ENCODE peak calls at places on chromosomes 4 and X, in four cellular contexts. One of them, this sample, is unnamed.

GRCh38 chr4:140876597-140877364 is 120.6 kb upstream of the TBC1D9 start:
- DNase-seq in breast epithelium: no peak
- DNase-seq in IMR-90: peak
- DNase-seq in A549: no peak
- DNase-seq in this sample: no peak

GRCh38 chrX:13493659-13494058 is 75.7 kb upstream of the EGFL6 start:
- DNase-seq in breast epithelium: no peak
- DNase-seq in IMR-90: no peak
- DNase-seq in A549: no peak
- DNase-seq in this sample: no peak

GRCh38 chr4:19368800-19369199 is 882.9 kb upstream of the SLIT2 start:
- DNase-seq in breast epithelium: no peak
- DNase-seq in IMR-90: no peak
- DNase-seq in A549: no peak
- DNase-seq in this sample: no peak

GRCh38 chr4:185570727-185571126 is 35.4 kb upstream of the PDLIM3 start:
- DNase-seq in A549: no peak
- DNase-seq in breast epithelium: no peak
- DNase-seq in IMR-90: no peak
- DNase-seq in this sample: no peak

GRCh38 chr4:11471613-11472012 is 42.9 kb upstream of the HS3ST1 start:
- DNase-seq in breast epithelium: no peak
- DNase-seq in A549: no peak
- DNase-seq in IMR-90: no peak
- DNase-seq in this sample: peak

GRCh38 chrX:68490644-68491043 is 8.2 kb upstream of the YIPF6 start:
- DNase-seq in IMR-90: peak
- DNase-seq in A549: peak
- DNase-seq in breast epithelium: no peak
- DNase-seq in this sample: no peak

GRCh38 chr4:125316781-125317525 is 2.2 kb downstream of the FAT4 start:
- DNase-seq in IMR-90: peak
- DNase-seq in A549: peak
- DNase-seq in breast epithelium: no peak
- DNase-seq in this sample: no peak

GRCh38 chr4:925771-926500 is 6.2 kb downstream of the GAK start:
- DNase-seq in A549: no peak
- DNase-seq in breast epithelium: no peak
- DNase-seq in IMR-90: no peak
- DNase-seq in this sample: no peak

GRCh38 chr4:48258845-48259397 is 10.7 kb downstream of the TEC start:
- DNase-seq in A549: no peak
- DNase-seq in IMR-90: no peak
- DNase-seq in breast epithelium: no peak
- DNase-seq in this sample: no peak

GRCh38 chr4:56531149-56531770 is 25.7 kb downstream of the ARL9 start:
- DNase-seq in breast epithelium: no peak
- DNase-seq in IMR-90: no peak
- DNase-seq in A549: no peak
- DNase-seq in this sample: no peak

GRCh38 chrX:131854586-131854985 is 168.5 kb upstream of the STK26 start:
- DNase-seq in A549: peak
- DNase-seq in IMR-90: no peak
- DNase-seq in breast epithelium: no peak
- DNase-seq in this sample: no peak

GRCh38 chr4:3825530-3825929 is 59.3 kb downstream of the ADRA2C start:
- DNase-seq in IMR-90: no peak
- DNase-seq in breast epithelium: no peak
- DNase-seq in A549: no peak
- DNase-seq in this sample: no peak

GRCh38 chrX:106932960-106933537 is 12.8 kb downstream of the CLDN2 start:
- DNase-seq in A549: peak
- DNase-seq in breast epithelium: no peak
- DNase-seq in IMR-90: peak
- DNase-seq in this sample: no peak

GRCh38 chr4:10354225-10354624 is 103.0 kb downstream of the ZNF518B start:
- DNase-seq in IMR-90: no peak
- DNase-seq in A549: no peak
- DNase-seq in breast epithelium: no peak
- DNase-seq in this sample: no peak

GRCh38 chr4:128525387-128525786 is 237.8 kb upstream of the PGRMC2 start:
- DNase-seq in breast epithelium: no peak
- DNase-seq in IMR-90: peak
- DNase-seq in A549: no peak
- DNase-seq in this sample: no peak

DNA sequence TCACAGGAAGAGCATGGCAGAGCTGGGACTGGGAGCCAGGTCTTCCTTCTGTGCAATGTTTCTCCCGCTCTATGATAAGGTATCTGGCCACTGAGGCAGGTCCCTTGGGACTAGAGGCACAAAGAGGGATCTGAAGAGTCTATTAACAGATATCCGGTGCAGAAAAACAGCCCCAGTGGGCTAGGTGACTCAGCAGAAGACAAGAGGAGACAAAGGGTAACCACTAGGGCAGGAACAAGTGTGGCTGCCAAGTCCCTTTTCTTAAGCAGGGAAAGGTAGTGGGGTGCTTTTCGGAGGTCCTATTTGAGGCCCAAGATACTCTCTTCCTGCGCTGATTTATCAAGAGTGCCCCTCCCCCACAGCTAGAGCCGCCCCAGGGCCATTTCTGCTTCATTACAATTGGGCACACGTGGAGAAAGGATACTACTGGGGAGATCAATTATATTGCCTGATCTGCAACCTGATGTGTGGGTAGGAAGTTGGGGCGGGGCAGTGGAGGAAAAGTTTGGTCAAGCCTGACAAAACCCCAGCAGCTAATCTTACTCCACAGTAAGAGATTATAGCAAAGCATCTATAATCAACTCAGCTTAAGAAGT is at the start of gene DGAT2L6:
- DNase-seq in breast epithelium: no peak
- DNase-seq in IMR-90: no peak
- DNase-seq in A549: no peak
- DNase-seq in this sample: no peak
- TF ChIP-seq POLR2A in breast epithelium: no peak
- TF ChIP-seq POLR2A in IMR-90: no peak
- TF ChIP-seq POLR2A in A549: no peak
- TF ChIP-seq POLR2A in this sample: no peak

GRCh38 chr4:46270986-46271596 is 118.8 kb downstream of the GABRA2 start:
- DNase-seq in IMR-90: peak
- DNase-seq in breast epithelium: no peak
- DNase-seq in A549: peak
- DNase-seq in this sample: no peak

GRCh38 chr4:46277165-46277951 is 112.6 kb downstream of the GABRA2 start:
- DNase-seq in A549: no peak
- DNase-seq in breast epithelium: no peak
- DNase-seq in IMR-90: no peak
- DNase-seq in this sample: peak

GRCh38 chr4:46274717-46275116 is 115.2 kb downstream of the GABRA2 start:
- DNase-seq in A549: no peak
- DNase-seq in IMR-90: no peak
- DNase-seq in breast epithelium: no peak
- DNase-seq in this sample: no peak
- H3K27ac ChIP-seq in A549: no peak
- H3K27ac ChIP-seq in IMR-90: no peak
- H3K27ac ChIP-seq in breast epithelium: no peak
- H3K27ac ChIP-seq in this sample: no peak

DNA sequence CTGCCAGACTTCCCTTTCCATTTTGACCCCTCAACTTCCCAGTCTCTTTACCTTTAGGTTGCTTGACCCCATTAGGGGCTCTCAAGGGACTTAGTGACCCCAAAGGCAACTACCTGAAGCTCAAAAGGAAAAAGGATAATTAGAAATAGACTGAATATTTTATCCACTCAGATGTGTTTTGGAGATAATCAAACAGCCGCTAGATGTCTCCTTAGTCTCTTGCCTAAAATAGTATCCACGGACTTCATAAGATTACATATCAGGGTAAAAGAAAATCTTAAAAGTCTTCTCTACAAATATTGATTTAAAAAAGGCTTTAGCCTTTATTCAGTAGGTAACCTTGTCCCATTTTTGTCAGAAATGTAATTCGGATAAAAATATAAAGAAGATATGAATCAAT is 21.0 kb upstream of the RHOXF2 start:
- DNase-seq in IMR-90: no peak
- DNase-seq in A549: no peak
- DNase-seq in breast epithelium: no peak
- DNase-seq in this sample: no peak
- TF ChIP-seq CTCF in IMR-90: peak
- TF ChIP-seq CTCF in A549: peak
- TF ChIP-seq CTCF in breast epithelium: no peak
- TF ChIP-seq CTCF in this sample: no peak

DNA sequence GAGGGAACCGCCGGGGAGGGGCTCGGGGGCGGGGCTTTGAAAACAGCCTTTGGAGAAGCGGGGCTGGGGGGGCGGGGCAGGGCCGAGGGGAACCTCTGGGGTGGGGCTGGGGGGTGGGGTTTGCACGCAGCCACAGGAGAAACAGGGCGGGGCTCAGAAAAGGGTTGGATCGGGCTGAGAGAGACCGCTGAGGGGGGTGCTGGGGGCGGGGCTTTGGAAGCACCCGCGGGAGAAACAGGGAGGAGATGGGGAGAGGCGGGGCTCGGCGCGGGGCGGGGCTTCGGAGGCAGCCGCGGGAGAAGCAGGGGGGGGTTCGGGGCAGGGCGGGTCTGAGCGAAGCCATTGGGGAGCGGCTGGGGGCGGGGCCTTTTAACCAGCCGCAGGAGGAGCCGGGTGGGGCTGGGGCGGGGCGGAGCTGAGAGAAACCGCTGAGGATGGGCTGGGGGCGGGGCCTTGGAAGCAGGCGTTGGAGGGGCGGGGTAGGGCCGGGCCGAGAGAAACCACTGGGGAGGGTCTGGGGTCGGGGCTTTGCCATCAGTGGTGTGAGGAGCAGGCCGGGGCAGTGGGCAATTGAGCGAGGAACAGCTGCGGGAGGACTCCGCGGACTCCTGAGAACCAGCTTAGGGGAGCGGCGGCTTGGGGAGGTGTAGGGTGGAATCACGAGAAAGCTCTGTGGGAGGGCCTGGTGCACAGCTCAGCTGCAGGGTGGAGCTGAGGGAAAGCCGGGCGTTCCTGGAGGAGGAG is 1.2 kb upstream of the EOLA2 start:
- DNase-seq in IMR-90: peak
- DNase-seq in breast epithelium: peak
- DNase-seq in A549: peak
- DNase-seq in this sample: peak
- TF ChIP-seq POLR2A in IMR-90: peak
- TF ChIP-seq POLR2A in breast epithelium: no peak
- TF ChIP-seq POLR2A in A549: no peak
- TF ChIP-seq POLR2A in this sample: peak

GRCh38 chr4:5746250-5746649 is 35.2 kb downstream of the EVC start:
- DNase-seq in breast epithelium: no peak
- DNase-seq in IMR-90: no peak
- DNase-seq in A549: no peak
- DNase-seq in this sample: no peak

GRCh38 chr4:5749568-5749967 is 38.6 kb downstream of the EVC start:
- DNase-seq in A549: no peak
- DNase-seq in breast epithelium: no peak
- DNase-seq in IMR-90: no peak
- DNase-seq in this sample: no peak

GRCh38 chr4:5746829-5747745 is 36.1 kb downstream of the EVC start:
- DNase-seq in breast epithelium: no peak
- DNase-seq in A549: no peak
- DNase-seq in IMR-90: peak
- DNase-seq in this sample: no peak

GRCh38 chr4:5750052-5750950 is 39.3 kb downstream of the EVC start:
- DNase-seq in IMR-90: peak
- DNase-seq in A549: no peak
- DNase-seq in breast epithelium: no peak
- DNase-seq in this sample: no peak

GRCh38 chr4:5747746-5748365 is 36.9 kb downstream of the EVC start:
- DNase-seq in IMR-90: peak
- DNase-seq in A549: no peak
- DNase-seq in breast epithelium: no peak
- DNase-seq in this sample: no peak
- H3K27ac ChIP-seq in IMR-90: peak
- H3K27ac ChIP-seq in A549: peak
- H3K27ac ChIP-seq in breast epithelium: no peak
- H3K27ac ChIP-seq in this sample: no peak

DNA sequence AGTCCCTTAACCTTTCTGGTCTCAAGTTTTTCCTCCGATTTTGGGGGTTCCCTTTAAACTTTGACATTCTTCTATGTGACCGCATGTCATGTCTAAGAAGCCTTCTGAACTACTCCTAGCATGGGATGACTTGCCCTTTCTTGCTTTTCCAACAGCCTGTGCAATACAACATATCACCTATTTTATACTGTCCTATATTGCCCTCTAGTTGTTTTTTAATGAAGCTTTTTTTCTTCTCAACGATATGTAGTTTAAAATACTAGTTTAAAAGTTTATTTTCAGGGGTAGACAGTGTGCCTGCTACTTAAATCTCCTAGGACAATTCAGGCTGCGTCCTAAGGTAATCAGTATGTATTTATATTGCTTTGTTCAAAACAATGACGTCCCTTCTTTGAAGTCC is 1.0 kb upstream of the IGBP1 start:
- DNase-seq in IMR-90: no peak
- DNase-seq in breast epithelium: no peak
- DNase-seq in A549: peak
- DNase-seq in this sample: no peak
- TF ChIP-seq CTCF in IMR-90: no peak
- TF ChIP-seq CTCF in breast epithelium: no peak
- TF ChIP-seq CTCF in A549: peak
- TF ChIP-seq CTCF in this sample: no peak

GRCh38 chr4:52038109-52038912 is at the start of gene SGCB:
- DNase-seq in breast epithelium: peak
- DNase-seq in A549: peak
- DNase-seq in IMR-90: peak
- DNase-seq in this sample: peak
- TF ChIP-seq POLR2A in breast epithelium: no peak
- TF ChIP-seq POLR2A in A549: peak
- TF ChIP-seq POLR2A in IMR-90: no peak
- TF ChIP-seq POLR2A in this sample: peak

DNA sequence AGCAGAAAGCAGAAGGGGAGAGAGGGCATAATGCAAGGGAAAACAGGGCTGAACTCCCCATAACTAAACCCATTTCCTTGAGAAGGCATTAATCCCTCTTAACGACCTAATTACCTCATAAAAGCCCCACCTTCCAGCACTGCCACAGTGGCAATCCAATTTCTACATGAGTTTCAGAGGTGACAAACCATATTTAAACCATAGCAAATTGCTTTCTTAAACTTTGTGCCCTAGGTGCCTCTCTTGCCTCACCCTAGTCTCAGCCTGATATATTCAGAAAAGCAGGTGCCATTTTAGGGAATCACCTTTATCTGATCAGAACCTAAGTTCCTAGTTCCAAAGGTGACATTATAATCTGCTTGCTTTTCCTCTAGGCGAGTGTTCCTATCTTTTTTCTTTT is 48.9 kb downstream of the SLC34A2 start:
- DNase-seq in IMR-90: no peak
- DNase-seq in breast epithelium: no peak
- DNase-seq in A549: no peak
- DNase-seq in this sample: no peak
- H3K27ac ChIP-seq in IMR-90: no peak
- H3K27ac ChIP-seq in breast epithelium: no peak
- H3K27ac ChIP-seq in A549: no peak
- H3K27ac ChIP-seq in this sample: no peak

DNA sequence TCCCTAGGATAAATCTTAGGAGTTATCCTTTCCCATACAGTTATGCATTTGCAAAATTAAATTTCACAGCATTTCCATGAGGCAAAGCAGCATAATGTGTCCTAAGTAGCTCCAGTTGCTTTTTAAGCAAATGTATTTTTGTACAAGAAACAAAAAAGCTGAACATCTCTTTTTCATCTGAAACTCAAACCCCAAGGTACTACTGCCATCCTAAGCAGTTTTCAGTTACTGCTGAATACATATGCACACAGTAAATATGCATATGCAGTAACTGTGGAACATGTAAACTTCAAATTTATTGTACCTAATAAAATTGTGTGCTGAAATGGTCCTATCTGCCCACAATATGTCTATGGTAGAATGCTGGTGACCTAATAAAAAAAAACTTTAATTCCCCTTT is 458.6 kb upstream of the INTU start:
- DNase-seq in breast epithelium: no peak
- DNase-seq in A549: no peak
- DNase-seq in IMR-90: no peak
- DNase-seq in this sample: no peak
- TF ChIP-seq CTCF in breast epithelium: no peak
- TF ChIP-seq CTCF in A549: no peak
- TF ChIP-seq CTCF in IMR-90: no peak
- TF ChIP-seq CTCF in this sample: no peak

This sample was measured in body of pancreas.